ENCODE peak calls at places on chromosome 19, in seven cellular contexts. R is EH; U is effector CD4-positive, alpha-beta T cell; Q is neural crest cell; X is T-helper 9 cell; I is WTC11; S is effector memory CD8-positive, alpha-beta T cell. N is an unnamed sample.

GRCh38 chr19:28242317-28242927 is 970.5 kb downstream of the UQCRFS1 start:
- DNase-seq in R (peak; percentile 2), U (no peak), Q (peak; percentile 46), X (no peak), I (peak; percentile 51), S (peak; percentile 7), N (peak; percentile 50)

GRCh38 chr19:18878058-18878797 is 17.7 kb downstream of the CERS1 start:
- DNase-seq in R (no peak), U (no peak), Q (no peak), X (no peak), I (no peak), S (no peak), N (no peak)

GRCh38 chr19:461664-462551 is 1.1 kb upstream of the SHC2 start:
- DNase-seq in R (no peak), U (no peak), Q (peak; percentile 35), X (no peak), I (peak; percentile 69), S (no peak), N (no peak)

GRCh38 chr19:37719111-37719926 is at the start of gene ZNF607:
- DNase-seq in R (peak; percentile 88), U (peak; percentile 64), Q (peak; percentile 91), X (peak; percentile 59), I (peak; percentile 95), S (peak; percentile 73), N (peak; percentile 89)

GRCh38 chr19:18780081-18780480 is 11.0 kb downstream of the COMP start:
- DNase-seq in R (no peak), U (no peak), Q (no peak), X (no peak), I (no peak), S (no peak), N (no peak)

GRCh38 chr19:50358483-50359431 is 6.7 kb downstream of the NAPSA start:
- DNase-seq in R (peak; percentile 42), U (peak; percentile 70), Q (no peak), X (peak; percentile 64), I (no peak), S (peak; percentile 64), N (peak; percentile 79)

GRCh38 chr19:54431255-54431838 is 16.1 kb downstream of the TTYH1 start:
- DNase-seq in R (peak; percentile 22), U (no peak), Q (no peak), X (no peak), I (no peak), S (no peak), N (no peak)

GRCh38 chr19:4977299-4978174 is 8.6 kb downstream of the KDM4B start:
- DNase-seq in R (peak; percentile 97), U (no peak), Q (no peak), X (no peak), I (no peak), S (no peak), N (no peak)

GRCh38 chr19:12075538-12076139 is 11.1 kb downstream of the ZNF844 start:
- DNase-seq in R (no peak), U (no peak), Q (no peak), X (no peak), I (no peak), S (no peak), N (no peak)

GRCh38 chr19:40217921-40218890 is at the start of gene TTC9B:
- DNase-seq in R (peak; percentile 41), U (peak; percentile 19), Q (peak; percentile 46), X (peak; percentile 37), I (peak; percentile 84), S (peak; percentile 59), N (peak; percentile 53)

N was measured in immature natural killer cell.